ENCODE peak calls at places on chromosomes 16 and 17, in five cellular contexts. Y, J, L, B and H are unnamed samples.

GRCh38 chr16:23754594-23755483 is at the start of gene CHP2:
- DNase-seq in Y (no peak), J (no peak), L (no peak), B (no peak), H (no peak)

GRCh38 chr17:11296994-11297393 is 56.0 kb downstream of the SHISA6 start:
- DNase-seq in Y (no peak), J (peak; percentile 10), B (no peak), L (peak; percentile 5), H (no peak)

GRCh38 chr17:50076221-50076590 is 18.9 kb upstream of the PDK2 start:
- DNase-seq in Y (no peak), J (no peak), L (no peak), B (no peak), H (peak; percentile 44)

GRCh38 chr16:57245472-57246113 is 534 bp downstream of the ARL2BP start:
- DNase-seq in B (no peak), L (peak; percentile 12), J (peak; percentile 34), Y (no peak), H (no peak)

GRCh38 chr16:87550510-87550961 is 51.8 kb upstream of the JPH3 start:
- DNase-seq in B (no peak), Y (no peak), J (peak; percentile 83), L (no peak), H (no peak)

GRCh38 chr17:10126554-10127493 is 71.6 kb downstream of the GAS7 start:
- DNase-seq in L (no peak), Y (no peak), J (no peak), B (no peak), H (no peak)

GRCh38 chr16:9072806-9073341 is 18.6 kb upstream of the HAPSTR1 start:
- DNase-seq in Y (no peak), L (peak; percentile 87), B (no peak), J (no peak), H (no peak)

GRCh38 chr16:17080105-17080504 is 390.7 kb downstream of the XYLT1 start:
- DNase-seq in B (no peak), Y (no peak), J (no peak), L (no peak), H (no peak)

GRCh38 chr17:82320956-82321927 is 3.8 kb upstream of the CD7 start:
- DNase-seq in L (no peak), B (no peak), Y (no peak), J (peak; percentile 85), H (no peak)

GRCh38 chr16:53043462-53043861 is 9.2 kb downstream of the CHD9NB start:
- DNase-seq in J (no peak), B (no peak), L (no peak), Y (no peak), H (no peak)

GRCh38 chr17:55304171-55304859 is 39.6 kb downstream of the HLF start:
- DNase-seq in B (no peak), L (peak; percentile 98), J (no peak), Y (no peak), H (no peak)

GRCh38 chr16:3149630-3150345 is 15.0 kb downstream of the ZNF213 start:
- DNase-seq in L (no peak), Y (no peak), B (peak; percentile 26), J (peak; percentile 79), H (peak; percentile 86)

GRCh38 chr17:81821603-81822311 is 11.3 kb downstream of the MCRIP1 start:
- DNase-seq in Y (peak; percentile 93), L (no peak), J (peak; percentile 96), B (no peak), H (peak; percentile 87)

GRCh38 chr17:62627904-62628603 is 584 bp downstream of the MRC2 start:
- DNase-seq in J (no peak), L (peak; percentile 60), Y (no peak), B (no peak), H (no peak)

GRCh38 chr17:29100296-29100695 is 57.4 kb downstream of the PIPOX start:
- DNase-seq in J (no peak), L (no peak), Y (no peak), B (no peak), H (no peak)

GRCh38 chr17:28716740-28717577 is 709 bp downstream of the RAB34 start:
- DNase-seq in J (peak; percentile 28), Y (no peak), B (no peak), L (no peak), H (no peak)

GRCh38 chr16:63617990-63618763 is 1503.7 kb downstream of the CDH11 start:
- DNase-seq in B (no peak), J (no peak), L (no peak), Y (no peak), H (no peak)

GRCh38 chr17:75927286-75927922 is 13.4 kb downstream of the FBF1 start:
- DNase-seq in Y (peak; percentile 27), L (no peak), J (peak; percentile 88), B (no peak), H (no peak)

GRCh38 chr16:72312862-72313261 is 140.9 kb upstream of the PMFBP1 start:
- DNase-seq in L (no peak), B (no peak), Y (no peak), J (no peak), H (no peak)

GRCh38 chr16:77675464-77676324 is 46.6 kb upstream of the NUDT7 start:
- DNase-seq in Y (peak; percentile 45), B (peak; percentile 52), J (peak; percentile 71), L (peak; percentile 72), H (no peak)

GRCh38 chr17:64622931-64623654 is 39.0 kb downstream of the SMURF2 start:
- DNase-seq in Y (no peak), B (no peak), J (no peak), L (peak; percentile 93), H (no peak)

GRCh38 chr16:87556941-87557459 is 45.3 kb upstream of the JPH3 start:
- DNase-seq in Y (no peak), J (no peak), B (no peak), L (no peak), H (no peak)

GRCh38 chr17:83136156-83136555 is 56.7 kb downstream of the METRNL start:
- DNase-seq in L (no peak), J (no peak), Y (no peak), B (no peak), H (peak; percentile 41)